ENCODE peak calls at places on chromosomes 2 and 18, in five cellular contexts. L, D, V, Y and B are unnamed samples. For H3K4me1, the result is how much of the 10 kb centered on the place peaks cover.

GRCh38 chr18:12283256-12283655 is 24.8 kb upstream of the TUBB6 start:
- DNase-seq in L (no peak), D (peak), V (no peak), Y (no peak), B (no peak)

GRCh38 chr2:7377861-7378569 is 460.8 kb downstream of the RNF144A start:
- DNase-seq in L (no peak), D (no peak), V (no peak), Y (peak), B (no peak)

GRCh38 chr2:1373794-1374193 is 39.5 kb upstream of the TPO start:
- DNase-seq in L (no peak), D (no peak), V (no peak), Y (no peak), B (no peak)

GRCh38 chr2:238929242-238930081 is 81.6 kb downstream of the TWIST2 start:
- DNase-seq in L (no peak), D (no peak), V (no peak), Y (no peak), B (no peak)

GRCh38 chr2:15642334-15643208 is 50.9 kb downstream of the DDX1 start:
- DNase-seq in L (no peak), D (no peak), V (peak), Y (no peak), B (no peak)

GRCh38 chr2:206968139-206969086 is 29.1 kb downstream of the CPO start:
- DNase-seq in L (no peak), D (no peak), V (no peak), Y (no peak), B (no peak)

GRCh38 chr18:47485221-47485797 is 233.8 kb upstream of the SKOR2 start:
- DNase-seq in L (no peak), D (no peak), V (no peak), Y (no peak), B (no peak)

GRCh38 chr2:239548491-239548890 is 147.7 kb upstream of the HDAC4 start:
- DNase-seq in L (no peak), D (no peak), V (no peak), Y (no peak), B (peak)

GRCh38 chr2:113720167-113720566 is 36.3 kb downstream of the SLC35F5 start:
- DNase-seq in L (no peak), D (peak), V (no peak), Y (no peak), B (no peak)

GRCh38 chr18:74897971-74898657 is 300.4 kb downstream of the ZNF407 start:
- DNase-seq in L (no peak), D (no peak), V (no peak), Y (no peak), B (no peak)

GRCh38 chr18:79521806-79522205 is 126.1 kb downstream of the NFATC1 start:
- DNase-seq in L (peak), D (no peak), V (no peak), Y (no peak), B (peak)

GRCh38 chr2:240622631-240623235 is 2.5 kb upstream of the GPR35 start:
- DNase-seq in L (peak), D (no peak), V (no peak), Y (peak), B (peak)

GRCh38 chr2:233091595-233092375 is 31.6 kb downstream of the INPP5D start:
- DNase-seq in L (no peak), D (no peak), V (no peak), Y (no peak), B (no peak)

GRCh38 chr2:100889286-100889685 is 69.3 kb downstream of the NPAS2 start:
- DNase-seq in L (no peak), D (no peak), V (no peak), Y (no peak), B (no peak)

GRCh38 chr2:71941731-71942575 is 205.7 kb downstream of the CYP26B1 start:
- DNase-seq in L (no peak), D (no peak), V (no peak), Y (no peak), B (no peak)

GRCh38 chr2:230908595-230909191 is 16.3 kb downstream of the GPR55 start:
- DNase-seq in L (no peak), D (peak), V (no peak), Y (no peak), B (peak)

GRCh38 chr2:237118025-237118424 is 32.3 kb downstream of the COPS8 start:
- DNase-seq in L (no peak), D (no peak), V (no peak), Y (no peak), B (no peak)

GRCh38 chr2:15195723-15196270 is 365.3 kb downstream of the NBAS start:
- DNase-seq in L (no peak), D (no peak), V (no peak), Y (no peak), B (no peak)

GRCh38 chr2:20579866-20580265 is 71.0 kb downstream of the HS1BP3 start:
- DNase-seq in L (peak), D (no peak), V (no peak), Y (no peak), B (peak)

GRCh38 chr18:24270937-24271380 is 126.7 kb downstream of the OSBPL1A start:
- DNase-seq in L (no peak), D (peak), V (peak), Y (no peak), B (no peak)

GRCh38 chr2:103161456-103162289 is 399.8 kb downstream of the TMEM182 start:
- DNase-seq in L (no peak), D (peak), V (peak), Y (no peak), B (no peak)

GRCh38 chr2:173218331-173219056 is 136.2 kb upstream of the CDCA7 start:
- DNase-seq in L (no peak), D (no peak), V (no peak), Y (no peak), B (no peak)

GRCh38 chr2:43879261-43879660 is 40.5 kb downstream of the ABCG8 start:
- DNase-seq in L (no peak), D (peak), V (no peak), Y (no peak), B (no peak)

GRCh38 chr2:209511637-209512036 is 87.8 kb downstream of the MAP2 start:
- DNase-seq in L (no peak), D (no peak), V (no peak), Y (no peak), B (no peak)
- H3K4me3 ChIP-seq in L (no peak), D (no peak), V (no peak), Y (no peak), B (no peak)

GRCh38 chr2:144469788-144470187 is 50.1 kb downstream of the ZEB2 start:
- DNase-seq in L (no peak), D (no peak), V (no peak), Y (no peak), B (no peak)

GRCh38 chr2:144471316-144472045 is 48.4 kb downstream of the ZEB2 start:
- DNase-seq in L (no peak), D (no peak), V (no peak), Y (no peak), B (no peak)

GRCh38 chr2:144472046-144472412 is 47.9 kb downstream of the ZEB2 start:
- DNase-seq in L (no peak), D (no peak), V (no peak), Y (no peak), B (no peak)

GRCh38 chr2:144470334-144470733 is 49.6 kb downstream of the ZEB2 start:
- DNase-seq in L (no peak), D (no peak), V (no peak), Y (no peak), B (no peak)

DNA sequence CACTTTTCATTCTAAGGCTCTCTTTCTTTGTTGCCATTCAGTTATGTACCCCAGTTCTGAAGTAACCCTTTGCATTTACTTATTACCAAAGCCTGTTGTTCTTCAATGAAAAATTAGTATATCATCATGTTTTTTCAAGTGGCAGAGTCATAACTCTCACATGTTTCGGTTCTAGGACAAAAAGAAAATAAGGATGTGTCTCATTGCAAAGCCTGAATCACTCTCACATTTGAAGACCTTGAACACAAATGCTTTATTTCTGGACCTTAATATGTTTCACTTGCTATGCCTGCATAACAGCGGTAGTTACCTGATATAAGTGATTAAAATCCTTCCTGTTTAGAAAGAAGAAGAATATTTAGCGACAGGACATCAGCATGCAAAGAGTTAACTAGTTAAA is 49.1 kb downstream of the ZEB2 start:
- DNase-seq in L (no peak), D (no peak), V (no peak), Y (no peak), B (no peak)
- H3K4me1 ChIP-seq in L (under half), D (under half), V (half or more), Y (under half), B (under half)

GRCh38 chr2:196167666-196168065 is 3.7 kb downstream of the STK17B start:
- DNase-seq in L (no peak), D (no peak), V (no peak), Y (no peak), B (no peak)
- H3K4me3 ChIP-seq in L (peak), D (no peak), V (no peak), Y (peak), B (no peak)

GRCh38 chr2:105873281-105873680 is 128.6 kb downstream of the NCK2 start:
- DNase-seq in L (no peak), D (no peak), V (no peak), Y (no peak), B (no peak)

GRCh38 chr2:105870858-105871257 is 126.1 kb downstream of the NCK2 start:
- DNase-seq in L (no peak), D (no peak), V (no peak), Y (no peak), B (no peak)

GRCh38 chr2:105873721-105874120 is 129.0 kb downstream of the NCK2 start:
- DNase-seq in L (no peak), D (peak), V (peak), Y (no peak), B (no peak)

GRCh38 chr2:105872830-105873229 is 128.1 kb downstream of the NCK2 start:
- DNase-seq in L (no peak), D (no peak), V (no peak), Y (no peak), B (no peak)

DNA sequence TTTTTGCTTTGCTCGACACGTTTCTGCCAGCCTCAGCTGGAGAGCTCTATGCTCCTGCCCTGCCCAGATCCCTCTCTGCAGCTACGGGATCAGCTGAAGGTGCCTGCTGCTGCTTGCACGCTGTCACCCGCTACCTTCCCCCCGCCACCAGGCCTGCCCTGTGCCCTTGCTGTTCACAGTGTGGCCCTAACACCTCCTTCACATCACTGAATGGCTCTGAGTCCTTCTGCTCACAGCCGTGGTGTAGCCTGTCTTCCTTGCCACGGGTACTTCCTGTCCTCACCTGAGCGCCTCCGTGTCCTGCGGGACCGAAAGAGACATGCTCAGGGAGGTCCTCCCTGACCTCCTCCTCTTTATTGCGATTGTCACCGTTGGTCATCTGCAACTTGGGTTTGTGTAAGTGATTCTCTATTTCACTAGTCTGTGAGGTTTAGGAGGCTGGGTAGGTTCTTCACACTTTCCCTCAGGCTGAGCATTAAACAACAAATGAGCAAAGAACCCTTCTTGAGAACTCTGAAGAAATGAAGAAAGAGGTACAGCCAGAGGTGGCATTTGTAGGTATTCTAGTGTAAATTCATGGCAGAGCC is 127.5 kb downstream of the NCK2 start:
- DNase-seq in L (no peak), D (no peak), V (no peak), Y (no peak), B (no peak)
- H3K4me1 ChIP-seq in L (under half), D (under half), V (under half), Y (under half), B (under half)

DNA sequence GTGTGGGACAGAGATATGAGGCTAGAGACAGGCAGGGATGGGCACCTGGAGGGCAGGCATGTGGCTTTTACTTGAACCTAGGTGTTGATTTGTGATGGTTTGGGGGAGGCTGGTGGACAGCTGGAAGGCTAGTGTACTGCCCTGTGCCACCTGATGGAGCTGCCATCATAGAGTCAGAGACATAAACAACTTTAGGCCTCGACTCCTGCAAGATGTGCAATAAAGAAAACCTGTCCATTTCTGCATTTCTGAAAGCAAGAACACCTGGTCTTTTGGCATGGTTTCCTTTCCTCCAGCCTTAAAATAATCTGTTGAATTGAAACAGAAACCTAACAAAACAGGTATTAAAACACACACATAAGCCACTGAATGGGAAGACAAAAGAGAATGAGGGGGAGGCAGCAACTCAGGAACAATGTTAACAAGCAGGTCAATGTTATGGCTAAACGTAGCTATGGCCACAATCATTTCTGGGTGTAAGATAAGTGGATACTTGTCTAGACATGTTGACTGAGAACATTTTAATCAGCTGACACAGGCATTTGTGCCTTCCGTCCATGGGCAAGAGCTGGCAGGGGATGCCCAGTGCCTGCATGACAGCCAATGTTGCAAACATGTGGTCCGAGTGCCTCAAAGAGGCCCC is 87.8 kb downstream of the KCTD1 start:
- DNase-seq in L (no peak), D (peak), V (no peak), Y (no peak), B (no peak)
- H3K4me3 ChIP-seq in L (no peak), D (no peak), V (no peak), Y (no peak), B (no peak)

GRCh38 chr2:216110620-216111019 is 1.5 kb downstream of the XRCC5 start:
- DNase-seq in L (no peak), D (no peak), V (no peak), Y (no peak), B (no peak)
- H3K4me1 ChIP-seq in L (under half), D (under half), V (under half), Y (half or more), B (under half)